ENCODE peak calls at places on chromosomes 2 and 18, in four cellular contexts. One of them, this sample, is unnamed.

GRCh38 chr2:70012887-70013286 is 51.5 kb upstream of the ASPRV1 start:
- DNase-seq in brain microvascular endothelial cell: no peak
- DNase-seq in K562: no peak
- DNase-seq in spleen: no peak
- DNase-seq in this sample: no peak

GRCh38 chr2:237199577-237199976 is 113.9 kb downstream of the COPS8 start:
- DNase-seq in K562: no peak
- DNase-seq in spleen: no peak
- DNase-seq in brain microvascular endothelial cell: no peak
- DNase-seq in this sample: no peak

GRCh38 chr2:239465017-239466001 is 64.5 kb upstream of the HDAC4 start:
- DNase-seq in spleen: peak; percentile 84
- DNase-seq in K562: no peak
- DNase-seq in brain microvascular endothelial cell: no peak
- DNase-seq in this sample: no peak

GRCh38 chr2:239644016-239644415 is 243.2 kb upstream of the HDAC4 start:
- DNase-seq in K562: no peak
- DNase-seq in brain microvascular endothelial cell: peak; percentile 5
- DNase-seq in spleen: no peak
- DNase-seq in this sample: no peak

GRCh38 chr2:42859801-42860200 is 67.4 kb upstream of the HAAO start:
- DNase-seq in K562: no peak
- DNase-seq in spleen: no peak
- DNase-seq in brain microvascular endothelial cell: peak; percentile 11
- DNase-seq in this sample: no peak

GRCh38 chr2:107809835-107810234 is 16.9 kb upstream of the RGPD4 start:
- DNase-seq in spleen: no peak
- DNase-seq in brain microvascular endothelial cell: no peak
- DNase-seq in K562: no peak
- DNase-seq in this sample: no peak

GRCh38 chr2:72932805-72933204 is 15.5 kb downstream of the EMX1 start:
- DNase-seq in brain microvascular endothelial cell: no peak
- DNase-seq in K562: no peak
- DNase-seq in spleen: no peak
- DNase-seq in this sample: no peak

GRCh38 chr18:27713727-27714080 is 463.2 kb downstream of the CDH2 start:
- DNase-seq in K562: no peak
- DNase-seq in spleen: no peak
- DNase-seq in brain microvascular endothelial cell: peak; percentile 97
- DNase-seq in this sample: no peak

GRCh38 chr2:197871780-197872456 is 67.5 kb downstream of the PLCL1 start:
- DNase-seq in spleen: no peak
- DNase-seq in brain microvascular endothelial cell: no peak
- DNase-seq in K562: no peak
- DNase-seq in this sample: no peak

GRCh38 chr2:2855297-2855696 is 522.3 kb downstream of the EIPR1 start:
- DNase-seq in brain microvascular endothelial cell: no peak
- DNase-seq in K562: no peak
- DNase-seq in spleen: no peak
- DNase-seq in this sample: no peak

GRCh38 chr2:2590796-2591541 is 259.9 kb upstream of the MYT1L start:
- DNase-seq in brain microvascular endothelial cell: no peak
- DNase-seq in spleen: no peak
- DNase-seq in K562: no peak
- DNase-seq in this sample: no peak

GRCh38 chr2:20468549-20469500 is 22.0 kb downstream of the RHOB start:
- DNase-seq in brain microvascular endothelial cell: no peak
- DNase-seq in spleen: peak; percentile 23
- DNase-seq in K562: no peak
- DNase-seq in this sample: peak; percentile 36

GRCh38 chr2:20469595-20469994 is 22.7 kb downstream of the RHOB start:
- DNase-seq in brain microvascular endothelial cell: no peak
- DNase-seq in K562: no peak
- DNase-seq in spleen: peak; percentile 20
- DNase-seq in this sample: peak; percentile 35

GRCh38 chr2:20470211-20470610 is 23.3 kb downstream of the RHOB start:
- DNase-seq in K562: no peak
- DNase-seq in brain microvascular endothelial cell: no peak
- DNase-seq in spleen: no peak
- DNase-seq in this sample: peak; percentile 33

GRCh38 chr2:20467789-20468548 is 21.1 kb downstream of the RHOB start:
- DNase-seq in spleen: peak; percentile 45
- DNase-seq in K562: no peak
- DNase-seq in brain microvascular endothelial cell: no peak
- DNase-seq in this sample: peak; percentile 26

DNA sequence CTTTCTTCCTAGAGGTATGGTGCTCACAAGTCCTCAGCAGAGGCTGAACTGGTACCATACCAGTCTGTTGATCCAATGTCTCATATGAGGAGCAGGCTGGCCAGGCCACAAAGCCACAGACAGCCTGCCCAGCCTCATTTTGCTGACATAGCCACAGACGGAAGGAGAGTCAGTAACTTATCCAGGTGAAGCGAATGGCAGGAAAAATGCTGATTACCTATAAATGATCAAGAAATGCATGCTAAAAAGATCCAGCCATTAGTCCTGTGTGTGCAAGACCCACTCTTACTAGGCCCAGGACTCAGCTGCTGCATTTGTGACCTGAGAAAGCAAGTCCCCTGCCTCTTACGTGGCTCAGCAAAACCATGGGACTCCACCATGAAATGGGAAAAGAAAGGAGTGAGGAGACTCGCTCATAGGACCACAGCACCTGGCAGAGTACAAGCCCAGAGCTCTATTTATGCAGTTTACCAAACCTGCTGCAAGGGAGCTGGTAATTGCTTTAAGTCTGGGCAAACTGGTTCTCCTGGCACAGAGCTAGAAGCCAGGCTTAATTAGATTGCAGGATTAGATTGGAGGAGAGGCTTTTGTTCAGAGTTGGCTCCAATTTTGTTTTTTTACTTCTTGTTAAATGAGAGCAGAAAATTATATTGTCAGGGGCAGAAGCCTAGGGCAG is 19.0 kb downstream of the RHOB start:
- DNase-seq in brain microvascular endothelial cell: no peak
- DNase-seq in spleen: peak; percentile 23
- DNase-seq in K562: no peak
- DNase-seq in this sample: peak; percentile 32
- H3K4me3 ChIP-seq in brain microvascular endothelial cell: no peak overlapping the region
- H3K4me3 ChIP-seq in spleen: no peak overlapping the region
- H3K4me3 ChIP-seq in K562: no peak overlapping the region
- H3K4me3 ChIP-seq in this sample: no peak overlapping the region

DNA sequence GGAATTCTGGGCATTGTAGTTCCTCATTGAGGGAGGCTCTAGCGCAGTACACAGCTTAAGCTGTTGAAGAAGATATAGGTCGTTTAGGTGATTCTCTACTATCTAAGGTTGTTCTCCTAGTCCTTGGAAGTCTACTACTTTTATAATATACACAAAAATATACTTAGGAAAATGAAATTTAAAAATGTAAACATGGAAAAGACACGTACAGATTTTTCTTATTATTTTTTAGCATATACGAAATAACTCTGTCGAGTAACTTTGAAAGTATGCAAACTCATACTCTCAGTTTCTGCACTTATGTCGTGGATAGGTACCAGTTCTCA is 272 bp upstream of the FASTKD1 start:
- DNase-seq in brain microvascular endothelial cell: no peak
- DNase-seq in spleen: no peak
- DNase-seq in K562: no peak
- DNase-seq in this sample: no peak
- H3K4me3 ChIP-seq in brain microvascular endothelial cell: peak overlapping the region; percentile 87
- H3K4me3 ChIP-seq in spleen: peak overlapping the region; percentile 79
- H3K4me3 ChIP-seq in K562: peak overlapping the region; percentile 61
- H3K4me3 ChIP-seq in this sample: peak overlapping the region; percentile 74

GRCh38 chr2:173964565-173965371 is 405 bp downstream of the SP3 start:
- DNase-seq in spleen: peak; percentile 97
- DNase-seq in brain microvascular endothelial cell: peak; percentile 79
- DNase-seq in K562: peak; percentile 86
- DNase-seq in this sample: peak; percentile 95

GRCh38 chr2:173963323-173963816 is 1.8 kb downstream of the SP3 start:
- DNase-seq in brain microvascular endothelial cell: peak; percentile 71
- DNase-seq in K562: no peak
- DNase-seq in spleen: no peak
- DNase-seq in this sample: peak; percentile 90

GRCh38 chr2:173963817-173964564 is 1.2 kb downstream of the SP3 start:
- DNase-seq in brain microvascular endothelial cell: peak; percentile 61
- DNase-seq in spleen: peak; percentile 99
- DNase-seq in K562: peak; percentile 89
- DNase-seq in this sample: peak; percentile 95

GRCh38 chr2:173965372-173966025 is at the start of gene SP3:
- DNase-seq in brain microvascular endothelial cell: peak; percentile 95
- DNase-seq in K562: peak; percentile 99
- DNase-seq in spleen: peak; percentile 97
- DNase-seq in this sample: peak; percentile 98

GRCh38 chr2:173966274-173967098 is 1.3 kb upstream of the SP3 start:
- DNase-seq in K562: no peak
- DNase-seq in spleen: no peak
- DNase-seq in brain microvascular endothelial cell: no peak
- DNase-seq in this sample: no peak
- H3K4me3 ChIP-seq in K562: peak overlapping the region; percentile 97
- H3K4me3 ChIP-seq in spleen: peak overlapping the region; percentile 92
- H3K4me3 ChIP-seq in brain microvascular endothelial cell: peak overlapping the region; percentile 84
- H3K4me3 ChIP-seq in this sample: peak overlapping the region; percentile 88

GRCh38 chr2:121472465-121472993 is 58.2 kb upstream of the RNU4ATAC start:
- DNase-seq in brain microvascular endothelial cell: no peak
- DNase-seq in spleen: no peak
- DNase-seq in K562: no peak
- DNase-seq in this sample: no peak

GRCh38 chr2:121478996-121479735 is 51.5 kb upstream of the RNU4ATAC start:
- DNase-seq in spleen: no peak
- DNase-seq in K562: no peak
- DNase-seq in brain microvascular endothelial cell: no peak
- DNase-seq in this sample: no peak

GRCh38 chr2:121476714-121477113 is 54.0 kb upstream of the RNU4ATAC start:
- DNase-seq in brain microvascular endothelial cell: no peak
- DNase-seq in K562: no peak
- DNase-seq in spleen: no peak
- DNase-seq in this sample: no peak

GRCh38 chr2:121473502-121473901 is 57.2 kb upstream of the RNU4ATAC start:
- DNase-seq in K562: no peak
- DNase-seq in spleen: no peak
- DNase-seq in brain microvascular endothelial cell: no peak
- DNase-seq in this sample: no peak

GRCh38 chr2:121475811-121476571 is 54.7 kb upstream of the RNU4ATAC start:
- DNase-seq in spleen: no peak
- DNase-seq in K562: no peak
- DNase-seq in brain microvascular endothelial cell: no peak
- DNase-seq in this sample: no peak
- H3K4me3 ChIP-seq in spleen: no peak overlapping the region
- H3K4me3 ChIP-seq in K562: no peak overlapping the region
- H3K4me3 ChIP-seq in brain microvascular endothelial cell: no peak overlapping the region
- H3K4me3 ChIP-seq in this sample: no peak overlapping the region

DNA sequence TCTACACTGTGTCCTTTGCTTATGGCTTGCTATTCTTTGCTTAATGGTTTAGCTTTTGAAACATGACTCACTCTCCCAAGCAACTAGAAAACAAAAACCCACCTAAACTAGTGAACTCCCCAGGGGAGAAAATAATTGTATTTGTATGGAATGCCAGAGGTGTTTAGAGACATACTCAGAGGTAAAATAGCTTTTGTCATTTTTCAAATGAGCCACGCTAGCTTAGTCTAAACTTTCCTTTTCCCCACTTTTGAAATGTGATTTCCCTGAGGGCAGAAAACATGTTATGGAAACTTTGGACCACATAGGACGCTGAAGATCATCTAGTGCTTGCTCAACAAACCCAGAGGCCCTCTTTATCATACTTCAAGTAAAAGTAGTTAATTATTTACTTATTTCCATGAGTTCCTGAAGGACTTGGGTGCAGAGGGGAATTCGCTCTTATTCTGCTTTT is 16.5 kb upstream of the CYTIP start:
- DNase-seq in spleen: no peak
- DNase-seq in brain microvascular endothelial cell: no peak
- DNase-seq in K562: no peak
- DNase-seq in this sample: no peak
- H3K4me3 ChIP-seq in spleen: no peak overlapping the region
- H3K4me3 ChIP-seq in brain microvascular endothelial cell: no peak overlapping the region
- H3K4me3 ChIP-seq in K562: no peak overlapping the region
- H3K4me3 ChIP-seq in this sample: no peak overlapping the region

GRCh38 chr2:127672341-127673303 is 2.7 kb downstream of the LIMS2 start:
- DNase-seq in spleen: peak; percentile 85
- DNase-seq in K562: no peak
- DNase-seq in brain microvascular endothelial cell: no peak
- DNase-seq in this sample: no peak
- H3K4me3 ChIP-seq in spleen: peak overlapping the region; percentile 70
- H3K4me3 ChIP-seq in K562: no peak overlapping the region
- H3K4me3 ChIP-seq in brain microvascular endothelial cell: no peak overlapping the region
- H3K4me3 ChIP-seq in this sample: no peak overlapping the region

GRCh38 chr2:241111443-241111810 is 9.3 kb upstream of the MTERF4 start:
- DNase-seq in brain microvascular endothelial cell: no peak
- DNase-seq in K562: no peak
- DNase-seq in spleen: no peak
- DNase-seq in this sample: no peak

GRCh38 chr2:241108271-241109209 is 6.5 kb upstream of the MTERF4 start:
- DNase-seq in spleen: no peak
- DNase-seq in K562: no peak
- DNase-seq in brain microvascular endothelial cell: no peak
- DNase-seq in this sample: no peak

GRCh38 chr2:241110607-241111442 is 8.7 kb upstream of the MTERF4 start:
- DNase-seq in spleen: peak; percentile 86
- DNase-seq in brain microvascular endothelial cell: no peak
- DNase-seq in K562: no peak
- DNase-seq in this sample: peak; percentile 69

GRCh38 chr2:241109210-241110088 is 7.4 kb upstream of the MTERF4 start:
- DNase-seq in K562: no peak
- DNase-seq in brain microvascular endothelial cell: no peak
- DNase-seq in spleen: no peak
- DNase-seq in this sample: no peak

GRCh38 chr2:241110089-241110606 is 8.1 kb upstream of the MTERF4 start:
- DNase-seq in spleen: no peak
- DNase-seq in K562: no peak
- DNase-seq in brain microvascular endothelial cell: no peak
- DNase-seq in this sample: peak; percentile 63
- H3K4me3 ChIP-seq in spleen: no peak overlapping the region
- H3K4me3 ChIP-seq in K562: no peak overlapping the region
- H3K4me3 ChIP-seq in brain microvascular endothelial cell: no peak overlapping the region
- H3K4me3 ChIP-seq in this sample: peak overlapping the region; percentile 27